ENCODE peak calls at places on chromosomes 4 and X, in six cellular contexts. D is progenitor cell of endocrine pancreas; A is PC-3; Z is stomach; I is activated T-cell treated with anti-CD3 and anti-CD28 coated beads, Interleukin-2, amount 50 U/mL, for 4 hours; P is activated CD8-positive, alpha-beta memory T cell treated with anti-CD3 and anti-CD28 coated beads for 4 hours. X is an unnamed sample.

GRCh38 chr4:48698029-48698901 is 81.8 kb downstream of the FRYL start:
- DNase-seq in Z (peak), A (peak), I (no peak), P (no peak), D (no peak), X (peak)

GRCh38 chr4:189548484-189549160 is 392.1 kb upstream of the FRG1 start:
- DNase-seq in Z (no peak), I (no peak), A (no peak), P (no peak), D (no peak), X (no peak)

GRCh38 chr4:13921805-13922204 is 294.3 kb upstream of the BOD1L1 start:
- DNase-seq in I (no peak), D (no peak), Z (no peak), A (no peak), P (no peak), X (no peak)

GRCh38 chrX:108064001-108064400 is 19.1 kb downstream of the VSIG1 start:
- DNase-seq in A (no peak), D (no peak), P (no peak), Z (no peak), I (no peak), X (no peak)

GRCh38 chr4:98448923-98449322 is 187.7 kb downstream of the RAP1GDS1 start:
- DNase-seq in A (no peak), I (no peak), Z (no peak), D (no peak), P (no peak), X (no peak)

GRCh38 chr4:155353923-155354540 is 22.7 kb downstream of the MAP9 start:
- DNase-seq in Z (peak), A (peak), I (peak), P (no peak), D (peak), X (peak)

GRCh38 chr4:7384003-7384928 is 50.5 kb downstream of the PSAPL1 start:
- DNase-seq in Z (no peak), A (no peak), I (no peak), P (no peak), D (no peak), X (no peak)

GRCh38 chr4:174365018-174365587 is 81.4 kb downstream of the CEP44 start:
- DNase-seq in Z (no peak), P (no peak), I (no peak), D (no peak), A (peak), X (peak)

GRCh38 chr4:73311428-73311827 is 52.8 kb upstream of the ANKRD17 start:
- DNase-seq in A (peak), D (no peak), Z (no peak), I (no peak), P (no peak), X (no peak)

GRCh38 chr4:148914301-148914700 is 472.1 kb upstream of the NR3C2 start:
- DNase-seq in D (no peak), I (no peak), A (no peak), P (no peak), Z (no peak), X (no peak)

GRCh38 chrX:99397879-99398278 is 1012.2 kb downstream of the PCDH19 start:
- DNase-seq in I (no peak), A (no peak), D (no peak), Z (no peak), P (no peak), X (no peak)

GRCh38 chrX:120813982-120814381 is 61.7 kb downstream of the CT47B1 start:
- DNase-seq in P (no peak), A (no peak), I (no peak), Z (no peak), D (no peak), X (no peak)

GRCh38 chr4:121091941-121092340 is 19.6 kb upstream of the NDNF start:
- DNase-seq in D (no peak), P (no peak), A (no peak), I (no peak), Z (no peak), X (no peak)

GRCh38 chr4:140153744-140154571 is at the start of gene MAML3:
- DNase-seq in I (peak), P (peak), D (peak), Z (peak), A (peak), X (peak)

GRCh38 chr4:22389240-22389871 is 126.5 kb downstream of the ADGRA3 start:
- DNase-seq in I (no peak), D (peak), A (peak), Z (peak), P (no peak), X (peak)

GRCh38 chr4:55397024-55397520 is 1.3 kb downstream of the TMEM165 start:
- DNase-seq in D (no peak), I (no peak), Z (no peak), A (peak), P (no peak), X (no peak)

GRCh38 chr4:163709601-163710000 is 215.1 kb downstream of the TMA16 start:
- DNase-seq in P (no peak), Z (no peak), A (no peak), I (no peak), D (no peak), X (no peak)

GRCh38 chr4:6750302-6751221 is 32.0 kb upstream of the KIAA0232 start:
- DNase-seq in I (no peak), Z (no peak), D (no peak), P (no peak), A (peak), X (no peak)

GRCh38 chrX:33211356-33212254 is at the start of gene DMD:
- DNase-seq in D (no peak), A (no peak), P (no peak), I (no peak), Z (no peak), X (no peak)

GRCh38 chr4:94536049-94536448 is 84.3 kb downstream of the PDLIM5 start:
- DNase-seq in P (no peak), A (no peak), Z (no peak), D (no peak), I (no peak), X (no peak)

GRCh38 chrX:133634416-133634815 is 219.1 kb upstream of the GPC4 start:
- DNase-seq in A (no peak), D (no peak), I (no peak), P (no peak), Z (no peak), X (no peak)

GRCh38 chr4:87679449-87680169 is 29.5 kb downstream of the DMP1 start:
- DNase-seq in D (peak), Z (no peak), P (no peak), A (peak), I (no peak), X (peak)

GRCh38 chr4:118076958-118077766 is 42.9 kb downstream of the NDST3 start:
- DNase-seq in A (peak), D (no peak), Z (no peak), P (no peak), I (no peak), X (no peak)

GRCh38 chr4:24857996-24858395 is 54.8 kb downstream of the CCDC149 start:
- DNase-seq in A (no peak), I (no peak), P (no peak), D (no peak), Z (no peak), X (no peak)

X was measured in neuronal stem cell.